ENCODE peak calls at places on chromosome 1, in four cellular contexts. S is posterior cingulate gyrus, D is H7, Z is NCI-H1105. X is an unnamed sample.

GRCh38 chr1:197928849-197929336 is 11.7 kb downstream of the LHX9 start:
- DNase-seq in S (no peak), D (peak), Z (peak), X (no peak)

GRCh38 chr1:9371391-9371935 is 78.8 kb downstream of the SPSB1 start:
- DNase-seq in S (no peak), D (no peak), Z (no peak), X (no peak)

GRCh38 chr1:49765034-49765433 is 258.7 kb downstream of the AGBL4 start:
- DNase-seq in S (no peak), D (no peak), Z (no peak), X (no peak)

GRCh38 chr1:231957361-231957760 is 330.8 kb downstream of the DISC1 start:
- DNase-seq in S (no peak), D (no peak), Z (no peak), X (no peak)

GRCh38 chr1:29974345-29974744 is 738.0 kb downstream of the PTPRU start:
- DNase-seq in S (no peak), D (peak), Z (no peak), X (no peak)

GRCh38 chr1:200556005-200556404 is 64.5 kb downstream of the KIF14 start:
- DNase-seq in S (no peak), D (no peak), Z (no peak), X (no peak)

GRCh38 chr1:203281851-203282661 is 23.3 kb upstream of the BTG2 start:
- DNase-seq in S (no peak), D (no peak), Z (no peak), X (no peak)

GRCh38 chr1:57440096-57440495 is 16.2 kb upstream of the DAB1 start:
- DNase-seq in S (no peak), D (no peak), Z (no peak), X (no peak)

GRCh38 chr1:11211461-11211860 is 22.3 kb downstream of the ANGPTL7 start:
- DNase-seq in S (no peak), D (no peak), Z (no peak), X (no peak)

X was measured in naive B cell.